ENCODE peak calls at places on chromosomes 7 and 10, in four cellular contexts. G is body of pancreas, K is GM23248, D is cardiac muscle cell. P is an unnamed sample.

GRCh38 chr7:142438235-142438922 is 180.5 kb upstream of the PRSS58 start:
- DNase-seq in G (peak; percentile 27), K (peak; percentile 70), D (peak; percentile 57), P (peak; percentile 33)

GRCh38 chr10:21981118-21981517 is 22.4 kb downstream of the DNAJC1 start:
- DNase-seq in G (no peak), K (no peak), D (no peak), P (no peak)

GRCh38 chr10:127148066-127148932 is 48.1 kb downstream of the INSYN2A start:
- DNase-seq in G (no peak), K (peak; percentile 93), D (no peak), P (no peak)

GRCh38 chr10:84194424-84195043 is at the start of gene CDHR1:
- DNase-seq in G (no peak), K (peak; percentile 50), D (peak; percentile 57), P (no peak)

GRCh38 chr7:30093351-30094019 is 41.3 kb upstream of the MTURN start:
- DNase-seq in G (no peak), K (peak; percentile 29), D (no peak), P (no peak)

GRCh38 chr10:133441780-133442179 is 12.0 kb upstream of the SCART1 start:
- DNase-seq in G (no peak), K (no peak), D (no peak), P (no peak)

GRCh38 chr7:43586251-43586900 is 3.5 kb downstream of the STK17A start:
- DNase-seq in G (no peak), K (peak; percentile 54), D (no peak), P (peak; percentile 65)

GRCh38 chr10:53314856-53315255 is 542.3 kb upstream of the MBL2 start:
- DNase-seq in G (no peak), K (peak; percentile 89), D (peak; percentile 72), P (no peak)

GRCh38 chr10:86234553-86235270 is 131.9 kb downstream of the GRID1 start:
- DNase-seq in G (no peak), K (no peak), D (no peak), P (no peak)

GRCh38 chr7:108345710-108346336 is 110.4 kb downstream of the NRCAM start:
- DNase-seq in G (no peak), K (no peak), D (no peak), P (no peak)

GRCh38 chr10:867807-868206 is 63.7 kb downstream of the LARP4B start:
- DNase-seq in G (no peak), K (no peak), D (no peak), P (no peak)

GRCh38 chr10:45378866-45379265 is 4.8 kb downstream of the ALOX5 start:
- DNase-seq in G (no peak), K (no peak), D (no peak), P (no peak)

GRCh38 chr7:1029637-1030443 is 14.5 kb upstream of the GPR146 start:
- DNase-seq in G (no peak), K (no peak), D (no peak), P (no peak)

GRCh38 chr7:68014031-68014774 is 1017.6 kb downstream of the TYW1 start:
- DNase-seq in G (no peak), K (no peak), D (no peak), P (no peak)

GRCh38 chr10:2130906-2131305 is 393.6 kb upstream of the ADARB2 start:
- DNase-seq in G (no peak), K (no peak), D (no peak), P (no peak)

GRCh38 chr10:111081595-111081994 is 4.8 kb downstream of the ADRA2A start:
- DNase-seq in G (no peak), K (no peak), D (no peak), P (no peak)

GRCh38 chr7:30881448-30881847 is 30.2 kb upstream of the AQP1 start:
- DNase-seq in G (no peak), K (no peak), D (no peak), P (no peak)

GRCh38 chr10:58842860-58843376 is 330.2 kb downstream of the BICC1 start:
- DNase-seq in G (no peak), K (no peak), D (no peak), P (no peak)

GRCh38 chr7:142420554-142421362 is 162.9 kb upstream of the PRSS58 start:
- DNase-seq in G (no peak), K (peak; percentile 64), D (peak; percentile 60), P (no peak)

DNA sequence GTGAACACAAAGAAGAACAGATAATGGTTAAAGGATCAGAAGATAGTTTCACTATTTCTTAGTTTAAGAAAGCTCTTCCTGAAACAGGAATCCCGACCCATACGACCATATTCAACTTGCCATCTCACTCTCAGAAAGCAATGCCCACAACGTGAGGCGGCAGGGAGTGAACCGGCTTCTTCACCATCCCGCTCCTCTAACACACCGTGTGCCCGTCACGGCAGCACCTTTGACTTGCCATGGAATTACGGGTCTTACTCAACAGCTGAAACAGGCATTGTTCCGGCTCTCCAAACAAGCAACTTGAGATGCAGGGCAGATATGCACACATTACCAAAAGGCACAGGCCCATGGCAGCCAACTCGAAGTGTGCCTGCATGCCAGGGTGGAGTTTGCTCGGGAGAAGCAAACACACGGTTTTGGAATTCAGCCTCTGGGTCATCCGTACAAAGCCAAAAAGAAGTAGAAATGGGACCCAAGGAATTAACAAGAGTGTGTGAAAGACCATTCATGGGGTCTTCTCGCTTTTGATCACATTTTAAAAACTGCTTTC is 293.6 kb downstream of the DNAJB6 start:
- DNase-seq in G (no peak), K (no peak), D (no peak), P (no peak)
- H3K9me3 ChIP-seq in G (no peaks in the 10 kb centered on the region), K (no peaks in the 10 kb centered on the region), D (no peaks in the 10 kb centered on the region), P (no peaks in the 10 kb centered on the region)

GRCh38 chr7:33807158-33807530 is 98.2 kb upstream of the BMPER start:
- DNase-seq in G (no peak), K (no peak), D (no peak), P (no peak)
- H3K4me3 ChIP-seq in G (no peak overlapping the region), K (no peak overlapping the region), D (no peak overlapping the region), P (no peak overlapping the region)

DNA sequence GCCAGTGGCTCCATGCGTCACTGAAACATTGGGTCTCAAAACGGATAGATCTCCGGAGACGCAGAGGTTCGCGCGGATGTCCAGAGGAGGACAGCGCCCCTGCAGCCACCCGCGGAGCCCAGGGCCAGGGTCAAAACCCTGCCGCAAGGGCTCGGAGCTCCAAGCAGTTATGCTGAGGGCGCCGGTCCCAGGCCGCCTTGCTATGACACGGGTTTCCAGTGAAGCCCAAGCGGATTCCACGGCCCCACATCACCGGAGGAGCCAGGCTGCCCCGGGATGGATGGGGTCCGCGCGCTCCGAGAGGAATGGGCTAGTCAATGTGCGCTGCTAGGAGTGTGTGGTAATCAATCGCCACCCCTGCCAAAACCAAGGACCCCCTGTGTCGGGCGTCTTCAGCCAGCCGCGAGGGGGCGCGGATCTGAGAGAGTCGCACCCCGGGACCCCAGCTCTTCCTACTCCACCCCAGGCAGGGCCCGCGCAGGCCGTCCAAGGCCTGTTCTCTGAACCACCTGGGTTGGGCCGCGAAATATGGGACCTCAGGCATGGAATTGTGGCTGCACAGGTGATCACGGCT is 5.6 kb upstream of the EMX2 start:
- DNase-seq in G (no peak), K (no peak), D (no peak), P (no peak)
- H3K9me3 ChIP-seq in G (no peaks in the 10 kb centered on the region), K (no peaks in the 10 kb centered on the region), D (no peaks in the 10 kb centered on the region), P (no peaks in the 10 kb centered on the region)

DNA sequence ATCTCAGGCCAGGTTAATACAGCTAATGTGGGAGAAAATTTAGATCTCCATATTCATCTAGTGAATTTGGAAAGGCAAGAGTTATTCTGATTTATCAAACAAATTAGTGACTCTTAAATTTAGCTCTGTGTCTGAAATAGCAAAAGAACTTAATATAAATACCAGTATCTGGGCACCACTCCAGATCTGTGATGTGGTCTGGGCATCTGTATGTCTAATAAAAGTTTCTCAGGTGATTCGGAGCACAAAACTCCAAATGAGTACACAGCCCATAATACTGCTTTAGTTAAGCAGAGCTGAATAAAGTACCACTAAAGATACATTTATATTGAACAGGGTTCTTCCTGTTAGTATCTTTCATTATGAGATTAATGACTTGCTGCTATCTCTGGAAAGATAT is 261.4 kb downstream of the BAMBI start:
- DNase-seq in G (no peak), K (no peak), D (no peak), P (no peak)
- H3K4me3 ChIP-seq in G (no peak overlapping the region), K (no peak overlapping the region), D (no peak overlapping the region), P (no peak overlapping the region)